ENCODE peak calls at places on chromosomes 12 and 14, in eight cellular contexts. H, L, O, F, U, Z, P and D are unnamed samples.

GRCh38 chr14:94560782-94561655 is at the start of gene SERPINA4:
- DNase-seq in U (no peak), L (no peak), Z (no peak), F (peak; percentile 51), P (no peak), H (no peak), O (peak; percentile 80), D (peak; percentile 29)

GRCh38 chr12:63846249-63846967 is 1.9 kb downstream of the SRGAP1 start:
- DNase-seq in P (peak; percentile 40), F (no peak), U (no peak), L (no peak), Z (no peak), O (peak; percentile 34), H (no peak), D (no peak)

GRCh38 chr14:74204481-74204880 is 34.8 kb upstream of the VSX2 start:
- DNase-seq in H (no peak), L (no peak), Z (no peak), P (no peak), U (peak; percentile 30), O (no peak), F (no peak), D (no peak)

GRCh38 chr12:63070709-63071108 is 80.3 kb downstream of the AVPR1A start:
- DNase-seq in Z (no peak), F (no peak), L (no peak), P (peak; percentile 4), U (no peak), O (no peak), H (peak; percentile 26), D (no peak)

GRCh38 chr12:70459786-70460185 is 93.7 kb downstream of the KCNMB4 start:
- DNase-seq in O (no peak), U (no peak), L (no peak), H (no peak), Z (no peak), P (no peak), F (no peak), D (no peak)

GRCh38 chr14:104595116-104595675 is 9.4 kb downstream of the TMEM179 start:
- DNase-seq in L (no peak), O (peak; percentile 2), F (no peak), P (no peak), H (no peak), Z (no peak), U (no peak), D (no peak)

GRCh38 chr12:4421590-4422031 is 24.0 kb downstream of the FGF6 start:
- DNase-seq in Z (no peak), P (peak; percentile 54), U (peak; percentile 83), F (no peak), O (no peak), H (peak; percentile 64), L (no peak), D (no peak)

GRCh38 chr14:104974665-104975390 is 3.3 kb downstream of the AHNAK2 start:
- DNase-seq in Z (no peak), L (peak; percentile 23), P (no peak), O (no peak), F (no peak), U (no peak), H (no peak), D (no peak)

GRCh38 chr14:50061664-50062437 is 54.5 kb downstream of the VCPKMT start:
- DNase-seq in O (peak; percentile 44), Z (no peak), U (no peak), L (peak; percentile 62), P (peak; percentile 28), H (peak; percentile 75), F (peak; percentile 36), D (peak; percentile 86)

GRCh38 chr12:108666326-108666995 is 32.8 kb upstream of the SELPLG start:
- DNase-seq in Z (no peak), P (peak; percentile 86), U (no peak), H (no peak), F (no peak), L (no peak), O (no peak), D (no peak)

GRCh38 chr12:100199347-100200136 is 1.1 kb upstream of the ACTR6 start:
- DNase-seq in F (peak; percentile 76), Z (peak; percentile 68), O (peak; percentile 85), L (peak; percentile 86), U (peak; percentile 91), H (peak; percentile 79), P (peak; percentile 56), D (peak; percentile 84)

GRCh38 chr14:68682166-68683103 is 110.4 kb downstream of the ZFP36L1 start:
- DNase-seq in Z (peak; percentile 47), H (no peak), F (no peak), U (no peak), O (no peak), L (no peak), P (peak; percentile 96), D (no peak)

GRCh38 chr14:70731447-70732239 is 77.7 kb downstream of the MAP3K9 start:
- DNase-seq in L (no peak), Z (peak; percentile 35), F (no peak), P (no peak), H (no peak), O (no peak), U (no peak), D (no peak)

DNA sequence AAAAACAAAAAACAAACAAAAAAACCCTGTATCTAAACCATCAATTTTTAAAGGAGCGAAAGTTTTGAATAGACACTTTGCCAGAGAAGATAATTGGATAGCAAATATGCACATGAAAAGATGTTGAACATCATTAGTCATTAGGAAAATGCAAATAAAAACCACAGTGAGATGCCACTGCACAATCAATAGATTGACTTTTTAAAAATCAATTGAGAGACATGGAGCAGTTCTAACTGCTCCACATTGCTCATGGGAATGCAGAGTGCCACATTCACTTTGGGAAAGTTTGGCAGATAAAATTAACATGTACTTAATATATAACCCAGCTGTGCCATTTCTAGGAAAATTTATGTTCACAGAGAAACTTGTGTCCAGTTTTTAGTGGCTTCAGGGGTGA is 12.7 kb downstream of the EIF2S1 start:
- DNase-seq in H (no peak), P (no peak), F (no peak), L (no peak), U (no peak), Z (no peak), O (no peak), D (no peak)
- H3K36me3 ChIP-seq in H (peaks cover 13% of the 10 kb centered on the region), P (peaks cover 84% of the 10 kb centered on the region), F (peaks cover 20% of the 10 kb centered on the region), L (peaks cover 4% of the 10 kb centered on the region), U (peaks cover 31% of the 10 kb centered on the region), Z (peaks cover 11% of the 10 kb centered on the region), O (peaks cover 7% of the 10 kb centered on the region), D (peaks cover 4% of the 10 kb centered on the region)

GRCh38 chr12:92440072-92440471 is 262.7 kb upstream of the PLEKHG7 start:
- DNase-seq in L (no peak), P (no peak), F (no peak), Z (no peak), H (no peak), U (no peak), O (no peak), D (no peak)
- H3K4me1 ChIP-seq in L (no peaks in the 10 kb centered on the region), P (peaks cover 15% of the 10 kb centered on the region), F (no peaks in the 10 kb centered on the region), Z (no peaks in the 10 kb centered on the region), H (no peaks in the 10 kb centered on the region), U (peaks cover 9% of the 10 kb centered on the region), O (no peaks in the 10 kb centered on the region), D (no peaks in the 10 kb centered on the region)

DNA sequence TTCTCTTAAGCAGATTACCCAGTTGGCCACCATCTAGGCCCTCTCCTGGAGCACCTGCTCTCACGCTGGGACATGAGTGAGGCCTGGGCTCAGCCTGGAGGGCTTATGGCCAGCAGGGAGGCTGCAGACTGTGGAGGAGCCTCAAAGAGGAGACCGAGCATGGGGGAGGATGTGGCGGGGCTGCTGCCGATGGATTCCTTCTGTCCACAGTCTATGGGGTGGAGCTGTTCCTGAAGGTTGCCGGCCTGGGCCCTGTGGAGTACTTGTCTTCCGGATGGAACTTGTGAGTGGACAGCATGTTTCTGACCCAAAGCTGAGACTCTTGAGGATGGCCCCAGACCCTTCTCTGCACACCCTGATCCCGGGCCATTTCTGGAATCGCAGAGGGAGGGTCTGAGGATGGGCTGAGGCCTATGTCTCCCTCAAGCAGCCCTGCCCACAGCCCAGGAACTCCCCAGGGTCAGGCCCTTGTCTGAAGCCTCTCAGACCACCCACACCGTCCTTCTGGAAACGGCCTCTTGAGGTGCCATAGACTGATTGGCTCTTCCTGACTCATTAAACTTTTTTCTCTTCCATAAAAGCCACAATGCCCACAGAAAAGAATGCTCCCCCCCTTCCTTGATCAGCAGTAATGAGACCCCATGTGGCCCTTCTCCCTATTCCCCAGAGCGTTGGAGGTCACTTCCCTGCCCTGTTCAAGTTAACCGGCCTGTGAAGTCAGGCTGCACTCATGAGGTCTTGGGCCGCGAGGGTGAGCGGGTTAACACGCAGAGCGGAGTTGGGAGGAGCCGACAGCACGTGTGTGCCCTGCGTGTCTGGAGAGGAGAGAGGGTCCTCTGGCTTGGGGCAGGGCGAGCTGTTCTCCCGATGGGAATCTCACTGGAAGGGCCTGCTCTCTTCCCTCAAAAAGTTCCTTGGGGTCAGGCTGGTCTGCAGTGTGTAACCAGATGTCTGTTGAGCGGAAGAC is 48.9 kb downstream of the SLC8B1 start:
- DNase-seq in L (no peak), F (no peak), O (no peak), Z (no peak), P (no peak), H (no peak), U (no peak), D (no peak)
- H3K36me3 ChIP-seq in L (no peaks in the 10 kb centered on the region), F (peaks cover 35% of the 10 kb centered on the region), O (no peaks in the 10 kb centered on the region), Z (peaks cover 15% of the 10 kb centered on the region), P (no peaks in the 10 kb centered on the region), H (no peaks in the 10 kb centered on the region), U (no peaks in the 10 kb centered on the region), D (no peaks in the 10 kb centered on the region)

DNA sequence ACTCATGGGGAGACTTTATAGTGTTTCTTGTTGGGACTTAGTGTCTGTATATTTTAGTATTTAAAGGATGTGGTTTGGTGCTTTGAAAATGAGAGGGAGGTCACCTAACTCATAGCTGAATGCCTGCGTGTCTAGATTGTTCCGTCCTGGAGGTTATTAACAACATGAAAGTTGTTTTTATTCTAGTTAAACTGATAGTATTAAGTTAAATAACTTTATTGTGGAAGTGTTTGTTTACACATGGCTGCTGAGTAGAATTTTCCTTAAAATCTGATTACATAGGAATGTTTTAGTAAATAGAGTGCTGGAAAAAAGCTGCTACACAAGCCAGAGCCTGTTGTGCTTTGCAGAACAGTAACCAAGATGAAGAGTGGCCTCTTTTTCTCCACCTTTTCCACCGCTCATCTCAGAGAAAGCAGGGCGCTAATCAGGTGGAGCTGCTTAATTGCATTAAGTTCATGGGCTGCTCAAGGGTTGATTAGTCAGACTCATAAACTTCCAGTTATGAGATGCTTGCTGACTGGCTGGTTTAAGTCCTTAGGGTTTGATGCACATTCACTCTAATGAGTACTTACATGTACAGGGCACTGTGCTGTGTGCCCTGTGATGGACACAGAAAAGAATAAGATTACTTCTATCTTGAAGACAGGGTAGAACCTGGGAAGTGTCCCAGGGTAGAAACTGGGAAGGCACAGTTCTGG is 62.7 kb downstream of the FBXO34 start:
- DNase-seq in H (peak; percentile 33), P (no peak), U (no peak), O (no peak), Z (no peak), L (no peak), F (no peak), D (no peak)
- H3K4me1 ChIP-seq in H (peaks cover 4% of the 10 kb centered on the region), P (peaks cover 19% of the 10 kb centered on the region), U (no peaks in the 10 kb centered on the region), O (peaks cover 26% of the 10 kb centered on the region), Z (peaks cover 16% of the 10 kb centered on the region), L (peaks cover 23% of the 10 kb centered on the region), F (peaks cover 5% of the 10 kb centered on the region), D (peaks cover 43% of the 10 kb centered on the region)